ENCODE peak calls at places on chromosomes 1 and 21, in nine cellular contexts. H is LNCaP clone FGC, D is skeletal muscle cell, P is HFF-Myc, T is astrocyte of the spinal cord, S is thoracic aorta, V is choroid plexus epithelial cell, A is IMR-90, F is ovary. L is an unnamed sample.

GRCh38 chr1:4510276-4510691 is 144.1 kb upstream of the AJAP1 start:
- DNase-seq in H (no peak), D (no peak), P (no peak), T (no peak), S (no peak), V (no peak), A (no peak), F (no peak), L (peak)

GRCh38 chr1:211169353-211169752 is 35.4 kb upstream of the KCNH1 start:
- DNase-seq in H (no peak), D (no peak), P (no peak), T (no peak), S (no peak), V (no peak), A (no peak), F (no peak), L (no peak)

GRCh38 chr1:7785108-7785507 is 1.0 kb downstream of the PER3 start:
- DNase-seq in H (no peak), D (no peak), P (no peak), T (no peak), S (no peak), V (no peak), A (no peak), F (no peak), L (no peak)

GRCh38 chr1:24317081-24317480 is 2.1 kb upstream of the GRHL3 start:
- DNase-seq in H (no peak), D (no peak), P (no peak), T (no peak), S (no peak), V (no peak), A (no peak), F (no peak), L (no peak)

GRCh38 chr1:86247553-86248279 is 91.1 kb upstream of the COL24A1 start:
- DNase-seq in H (no peak), D (no peak), P (peak), T (no peak), S (no peak), V (no peak), A (peak), F (no peak), L (no peak)

GRCh38 chr21:33540711-33541104 is 1.2 kb downstream of the GART start:
- DNase-seq in H (no peak), D (no peak), P (no peak), T (no peak), S (no peak), V (no peak), A (no peak), F (no peak), L (no peak)

GRCh38 chr21:26007911-26008579 is 162.5 kb downstream of the APP start:
- DNase-seq in H (no peak), D (no peak), P (no peak), T (no peak), S (no peak), V (peak), A (peak), F (no peak), L (no peak)

GRCh38 chr1:155176544-155177071 is 3.0 kb downstream of the TRIM46 start:
- DNase-seq in H (peak), D (peak), P (no peak), T (peak), S (no peak), V (peak), A (peak), F (peak), L (peak)

GRCh38 chr1:81679972-81680371 is 120.8 kb upstream of the ADGRL2 start:
- DNase-seq in H (no peak), D (peak), P (no peak), T (no peak), S (no peak), V (peak), A (peak), F (peak), L (peak)

GRCh38 chr21:39613029-39613934 is 542 bp downstream of the B3GALT5 start:
- DNase-seq in H (no peak), D (no peak), P (no peak), T (peak), S (no peak), V (peak), A (no peak), F (no peak), L (no peak)

GRCh38 chr1:37305841-37306240 is 168.5 kb upstream of the ZC3H12A start:
- DNase-seq in H (no peak), D (no peak), P (no peak), T (no peak), S (no peak), V (no peak), A (no peak), F (no peak), L (no peak)

GRCh38 chr21:31363720-31364119 is 19.7 kb upstream of the TIAM1 start:
- DNase-seq in H (no peak), D (no peak), P (no peak), T (peak), S (no peak), V (peak), A (no peak), F (no peak), L (no peak)

GRCh38 chr21:32585970-32586369 is 647 bp upstream of the TCP10L start:
- DNase-seq in H (no peak), D (no peak), P (no peak), T (no peak), S (no peak), V (no peak), A (no peak), F (no peak), L (no peak)

GRCh38 chr1:76086597-76086996 is 12.1 kb downstream of the ST6GALNAC3 start:
- DNase-seq in H (no peak), D (no peak), P (no peak), T (no peak), S (no peak), V (no peak), A (no peak), F (no peak), L (no peak)

GRCh38 chr1:3529099-3529729 is 74.7 kb downstream of the ARHGEF16 start:
- DNase-seq in H (peak), D (no peak), P (no peak), T (no peak), S (peak), V (no peak), A (no peak), F (no peak), L (peak)

GRCh38 chr1:245686446-245687030 is 531.8 kb downstream of the KIF26B start:
- DNase-seq in H (no peak), D (no peak), P (no peak), T (no peak), S (no peak), V (no peak), A (no peak), F (no peak), L (no peak)

GRCh38 chr1:8047686-8048522 is 21.8 kb upstream of the ERRFI1 start:
- DNase-seq in H (no peak), D (peak), P (peak), T (peak), S (no peak), V (peak), A (peak), F (no peak), L (no peak)

GRCh38 chr1:106937104-106937503 is 119.4 kb upstream of the PRMT6 start:
- DNase-seq in H (no peak), D (peak), P (peak), T (peak), S (no peak), V (peak), A (peak), F (no peak), L (no peak)

GRCh38 chr21:45768741-45769049 is 125.2 kb downstream of the PCBP3 start:
- DNase-seq in H (no peak), D (no peak), P (no peak), T (no peak), S (no peak), V (no peak), A (no peak), F (no peak), L (no peak)

GRCh38 chr21:32246571-32246970 is 32.3 kb downstream of the MIS18A start:
- DNase-seq in H (no peak), D (no peak), P (no peak), T (no peak), S (no peak), V (no peak), A (no peak), F (no peak), L (no peak)

GRCh38 chr1:246072456-246072855 is 434.6 kb downstream of the SMYD3 start:
- DNase-seq in H (no peak), D (no peak), P (no peak), T (no peak), S (no peak), V (no peak), A (no peak), F (no peak), L (no peak)

GRCh38 chr1:150981177-150981804 is 801 bp upstream of the ANXA9 start:
- DNase-seq in H (no peak), D (no peak), P (no peak), T (no peak), S (no peak), V (no peak), A (no peak), F (no peak), L (no peak)

GRCh38 chr21:43276811-43277210 is 108.0 kb downstream of the CRYAA start:
- DNase-seq in H (no peak), D (no peak), P (no peak), T (no peak), S (no peak), V (no peak), A (no peak), F (no peak), L (peak)

GRCh38 chr1:110206261-110206660 is 3.9 kb upstream of the KCNC4 start:
- DNase-seq in H (no peak), D (no peak), P (no peak), T (no peak), S (no peak), V (no peak), A (no peak), F (no peak), L (no peak)

GRCh38 chr1:212225416-212225815 is 59.8 kb upstream of the PPP2R5A start:
- DNase-seq in H (no peak), D (no peak), P (no peak), T (no peak), S (no peak), V (no peak), A (no peak), F (no peak), L (no peak)

GRCh38 chr1:156970017-156970416 is 49.6 kb downstream of the LRRC71 start:
- DNase-seq in H (no peak), D (no peak), P (no peak), T (no peak), S (no peak), V (peak), A (peak), F (no peak), L (no peak)

GRCh38 chr1:112686417-112686816 is 12.0 kb downstream of the MOV10 start:
- DNase-seq in H (no peak), D (no peak), P (no peak), T (no peak), S (no peak), V (no peak), A (peak), F (no peak), L (no peak)

GRCh38 chr1:200907611-200908097 is 13.0 kb downstream of the INAVA start:
- DNase-seq in H (no peak), D (peak), P (no peak), T (no peak), S (no peak), V (peak), A (no peak), F (no peak), L (no peak)

GRCh38 chr1:227946624-227947424 is 908 bp downstream of the WNT9A start:
- DNase-seq in H (peak), D (peak), P (no peak), T (peak), S (no peak), V (peak), A (peak), F (peak), L (peak)

GRCh38 chr1:89125571-89126233 is at the start of gene GBP2:
- DNase-seq in H (peak), D (peak), P (peak), T (peak), S (no peak), V (peak), A (peak), F (no peak), L (no peak)

GRCh38 chr21:34992180-34992579 is 56.9 kb downstream of the RUNX1 start:
- DNase-seq in H (no peak), D (no peak), P (no peak), T (no peak), S (no peak), V (no peak), A (no peak), F (no peak), L (no peak)

DNA sequence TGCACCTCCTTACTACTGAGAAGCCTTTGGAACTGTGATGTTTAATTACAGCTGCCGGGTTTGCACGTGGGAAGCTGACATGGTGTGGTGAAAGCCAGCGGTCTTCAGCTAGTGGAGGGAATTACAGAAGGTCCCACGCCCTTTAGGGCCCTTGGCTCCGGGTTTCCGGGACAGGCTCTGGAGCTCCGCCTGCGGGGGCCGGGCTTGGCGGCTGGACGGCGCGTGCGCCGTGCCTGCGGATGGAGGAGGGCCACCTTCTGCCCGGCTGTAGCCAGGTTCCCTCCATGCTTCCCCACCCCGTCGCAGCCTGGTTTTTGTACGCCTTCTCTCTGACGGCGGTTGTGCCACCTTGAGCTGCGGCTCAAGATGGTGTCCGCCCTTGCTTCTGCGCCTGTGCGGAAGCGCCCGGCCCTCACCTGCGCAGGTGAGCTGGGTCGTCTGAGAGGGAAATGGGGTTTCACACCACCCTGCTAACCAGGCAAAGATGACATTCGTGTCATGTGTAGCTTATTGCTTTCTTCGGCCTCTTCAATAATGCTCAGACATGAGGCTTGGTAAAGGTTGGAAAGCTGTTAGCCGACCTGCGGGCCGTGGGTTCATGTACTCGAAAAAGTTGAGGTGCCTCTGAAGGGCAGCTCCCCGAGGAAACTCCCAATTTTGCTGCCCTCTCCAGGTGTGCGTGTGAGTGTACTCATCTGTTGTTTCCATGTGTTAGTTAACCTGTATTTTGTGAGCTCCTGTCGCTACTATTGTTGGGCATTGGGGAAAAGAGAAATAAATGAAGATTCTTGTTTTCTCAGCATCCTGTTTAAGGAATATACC is 36.6 kb upstream of the OPRD1 start:
- DNase-seq in H (peak), D (peak), P (no peak), T (peak), S (peak), V (peak), A (peak), F (peak), L (peak)
- H3K4me3 ChIP-seq in H (peak), D (peak), P (no peak), T (peak), S (peak), V (peak), A (no peak), F (peak), L (peak)

GRCh38 chr1:14596591-14596990 is 1.9 kb upstream of the KAZN start:
- DNase-seq in H (no peak), D (no peak), P (no peak), T (no peak), S (no peak), V (no peak), A (no peak), F (no peak), L (no peak)

GRCh38 chr1:14598007-14598497 is 433 bp upstream of the KAZN start:
- DNase-seq in H (no peak), D (no peak), P (no peak), T (no peak), S (no peak), V (no peak), A (no peak), F (no peak), L (no peak)

GRCh38 chr1:14599173-14599754 is 779 bp downstream of the KAZN start:
- DNase-seq in H (no peak), D (no peak), P (no peak), T (no peak), S (no peak), V (no peak), A (no peak), F (no peak), L (no peak)

GRCh38 chr1:14598498-14599172 is at the start of gene KAZN:
- DNase-seq in H (no peak), D (no peak), P (no peak), T (peak), S (no peak), V (no peak), A (no peak), F (peak), L (peak)

DNA sequence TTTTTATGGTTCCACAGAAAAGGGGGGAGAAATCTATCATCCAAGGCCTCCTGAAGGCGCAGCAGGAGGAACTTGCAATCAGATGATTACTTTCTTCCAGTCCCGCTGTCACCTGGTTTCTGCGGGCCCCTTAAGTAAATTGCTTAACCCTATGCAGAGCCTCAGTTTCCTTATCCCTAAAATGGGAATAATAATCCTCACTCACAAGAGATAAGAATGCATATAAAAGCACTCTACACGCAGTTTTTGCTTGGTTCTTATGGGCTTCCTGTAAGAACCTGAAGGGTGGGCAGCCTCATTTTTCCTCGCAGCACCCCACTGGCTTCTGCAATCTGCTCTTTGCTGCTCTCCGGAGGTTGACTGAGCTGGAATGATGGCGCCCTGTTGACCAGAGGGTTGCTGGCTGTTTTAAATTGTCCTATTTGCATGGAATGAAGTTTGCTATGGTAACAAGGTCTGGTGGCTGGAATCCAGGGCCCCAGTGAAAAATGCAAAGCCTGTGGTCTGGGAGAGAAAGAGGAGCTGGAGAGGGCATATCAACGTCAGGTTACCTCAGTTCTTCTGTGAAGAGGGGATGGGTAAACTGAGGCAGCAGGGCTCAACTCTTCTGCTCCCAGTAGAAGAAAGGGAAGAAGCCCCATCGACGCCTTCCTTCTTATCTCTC is 1.0 kb upstream of the KAZN start:
- DNase-seq in H (no peak), D (no peak), P (no peak), T (peak), S (no peak), V (peak), A (no peak), F (no peak), L (no peak)
- H3K4me3 ChIP-seq in H (no peak), D (no peak), P (no peak), T (no peak), S (no peak), V (no peak), A (no peak), F (no peak), L (no peak)

GRCh38 chr1:94863919-94864318 is 43.8 kb downstream of the SLC44A3 start:
- DNase-seq in H (no peak), D (peak), P (peak), T (peak), S (peak), V (peak), A (peak), F (peak), L (no peak)
- H3K4me3 ChIP-seq in H (no peak), D (no peak), P (peak), T (no peak), S (peak), V (no peak), A (no peak), F (peak), L (no peak)

GRCh38 chr1:64296459-64296858 is 93.0 kb downstream of the UBE2U start:
- DNase-seq in H (no peak), D (no peak), P (no peak), T (no peak), S (no peak), V (no peak), A (no peak), F (no peak), L (no peak)

GRCh38 chr1:64304744-64305143 is 101.3 kb downstream of the UBE2U start:
- DNase-seq in H (no peak), D (no peak), P (no peak), T (no peak), S (no peak), V (no peak), A (no peak), F (no peak), L (no peak)

GRCh38 chr1:64302971-64303370 is 99.5 kb downstream of the UBE2U start:
- DNase-seq in H (no peak), D (no peak), P (peak), T (peak), S (no peak), V (peak), A (peak), F (no peak), L (no peak)

GRCh38 chr1:64302194-64302593 is 98.8 kb downstream of the UBE2U start:
- DNase-seq in H (no peak), D (no peak), P (no peak), T (no peak), S (no peak), V (no peak), A (no peak), F (no peak), L (no peak)
- H3K4me3 ChIP-seq in H (no peak), D (no peak), P (no peak), T (no peak), S (no peak), V (no peak), A (no peak), F (no peak), L (no peak)

GRCh38 chr1:182355718-182356098 is 35.9 kb downstream of the GLUL start:
- DNase-seq in H (no peak), D (no peak), P (no peak), T (no peak), S (no peak), V (no peak), A (no peak), F (no peak), L (no peak)

GRCh38 chr1:182357913-182358312 is 33.7 kb downstream of the GLUL start:
- DNase-seq in H (no peak), D (no peak), P (no peak), T (no peak), S (no peak), V (no peak), A (no peak), F (no peak), L (no peak)

GRCh38 chr1:182357177-182357576 is 34.4 kb downstream of the GLUL start:
- DNase-seq in H (no peak), D (no peak), P (no peak), T (no peak), S (no peak), V (no peak), A (no peak), F (no peak), L (no peak)

GRCh38 chr1:182359645-182360044 is 31.9 kb downstream of the GLUL start:
- DNase-seq in H (no peak), D (no peak), P (no peak), T (no peak), S (no peak), V (no peak), A (no peak), F (no peak), L (no peak)
- H3K4me3 ChIP-seq in H (no peak), D (no peak), P (no peak), T (no peak), S (no peak), V (no peak), A (no peak), F (no peak), L (no peak)

L was measured in right cardiac atrium.